ENCODE peak calls at places on chromosome 2, in six cellular contexts. R is GM12878, C is HepG2, G is H1, T is GM12892, B is K562. J is an unnamed sample.

GRCh38 chr2:152098798-152099654 is at the start of gene CACNB4:
- DNase-seq in R (no peak), C (no peak), G (peak), T (peak), B (no peak), J (peak)

GRCh38 chr2:190094471-190094870 is 31.9 kb upstream of the MSTN start:
- DNase-seq in R (no peak), C (no peak), G (no peak), T (no peak), B (no peak), J (no peak)

GRCh38 chr2:113098061-113098460 is 29.3 kb upstream of the IL1RN start:
- DNase-seq in R (no peak), C (no peak), G (no peak), T (no peak), B (no peak), J (no peak)

GRCh38 chr2:176107731-176108181 is 676 bp downstream of the HOXD11 start:
- DNase-seq in R (no peak), C (no peak), G (peak), T (no peak), B (no peak), J (no peak)

GRCh38 chr2:62309465-62310091 is 113.7 kb downstream of the B3GNT2 start:
- DNase-seq in R (peak), C (no peak), G (no peak), T (no peak), B (no peak), J (no peak)

GRCh38 chr2:175935289-175936181 is 66.5 kb downstream of the LNPK start:
- DNase-seq in R (no peak), C (no peak), G (no peak), T (no peak), B (peak), J (no peak)

GRCh38 chr2:86476092-86476491 is 34.9 kb downstream of the KDM3A start:
- DNase-seq in R (no peak), C (no peak), G (no peak), T (no peak), B (no peak), J (no peak)

GRCh38 chr2:169002151-169002738 is 28.9 kb downstream of the ABCB11 start:
- DNase-seq in R (no peak), C (no peak), G (no peak), T (no peak), B (no peak), J (no peak)

GRCh38 chr2:30580394-30580793 is 133.3 kb downstream of the LCLAT1 start:
- DNase-seq in R (no peak), C (no peak), G (no peak), T (no peak), B (no peak), J (no peak)

GRCh38 chr2:60819155-60819862 is 62.1 kb upstream of the REL start:
- DNase-seq in R (no peak), C (no peak), G (no peak), T (no peak), B (no peak), J (no peak)

GRCh38 chr2:235268535-235268934 is 225.3 kb upstream of the AGAP1 start:
- DNase-seq in R (no peak), C (no peak), G (no peak), T (no peak), B (no peak), J (no peak)

GRCh38 chr2:70964596-70965386 is 13.6 kb upstream of the ANKRD53 start:
- DNase-seq in R (no peak), C (peak), G (peak), T (peak), B (peak), J (peak)

GRCh38 chr2:961786-962185 is 11.1 kb downstream of the SNTG2 start:
- DNase-seq in R (no peak), C (no peak), G (no peak), T (no peak), B (no peak), J (no peak)

GRCh38 chr2:97267411-97268074 is 154.6 kb downstream of the ANKRD36 start:
- DNase-seq in R (no peak), C (peak), G (no peak), T (no peak), B (peak), J (no peak)

GRCh38 chr2:232809349-232810124 is 33.2 kb upstream of the KCNJ13 start:
- DNase-seq in R (no peak), C (no peak), G (no peak), T (no peak), B (no peak), J (no peak)

GRCh38 chr2:221649045-221649444 is 76.9 kb upstream of the EPHA4 start:
- DNase-seq in R (no peak), C (no peak), G (no peak), T (no peak), B (no peak), J (no peak)

GRCh38 chr2:188332619-188333018 is 40.9 kb downstream of the GULP1 start:
- DNase-seq in R (no peak), C (no peak), G (no peak), T (no peak), B (no peak), J (no peak)

GRCh38 chr2:188328419-188328818 is 36.7 kb downstream of the GULP1 start:
- DNase-seq in R (no peak), C (no peak), G (no peak), T (no peak), B (no peak), J (no peak)

GRCh38 chr2:188333751-188334524 is 42.3 kb downstream of the GULP1 start:
- DNase-seq in R (no peak), C (no peak), G (no peak), T (no peak), B (no peak), J (no peak)

GRCh38 chr2:188327518-188328205 is 36.0 kb downstream of the GULP1 start:
- DNase-seq in R (no peak), C (no peak), G (no peak), T (no peak), B (no peak), J (no peak)

GRCh38 chr2:188330316-188331053 is 38.8 kb downstream of the GULP1 start:
- DNase-seq in R (no peak), C (no peak), G (no peak), T (no peak), B (no peak), J (no peak)
- TF ChIP-seq POLR2AphosphoS5 in R (no peak), C (no peak), G (no peak), T (no peak), B (no peak), J (no peak)

DNA sequence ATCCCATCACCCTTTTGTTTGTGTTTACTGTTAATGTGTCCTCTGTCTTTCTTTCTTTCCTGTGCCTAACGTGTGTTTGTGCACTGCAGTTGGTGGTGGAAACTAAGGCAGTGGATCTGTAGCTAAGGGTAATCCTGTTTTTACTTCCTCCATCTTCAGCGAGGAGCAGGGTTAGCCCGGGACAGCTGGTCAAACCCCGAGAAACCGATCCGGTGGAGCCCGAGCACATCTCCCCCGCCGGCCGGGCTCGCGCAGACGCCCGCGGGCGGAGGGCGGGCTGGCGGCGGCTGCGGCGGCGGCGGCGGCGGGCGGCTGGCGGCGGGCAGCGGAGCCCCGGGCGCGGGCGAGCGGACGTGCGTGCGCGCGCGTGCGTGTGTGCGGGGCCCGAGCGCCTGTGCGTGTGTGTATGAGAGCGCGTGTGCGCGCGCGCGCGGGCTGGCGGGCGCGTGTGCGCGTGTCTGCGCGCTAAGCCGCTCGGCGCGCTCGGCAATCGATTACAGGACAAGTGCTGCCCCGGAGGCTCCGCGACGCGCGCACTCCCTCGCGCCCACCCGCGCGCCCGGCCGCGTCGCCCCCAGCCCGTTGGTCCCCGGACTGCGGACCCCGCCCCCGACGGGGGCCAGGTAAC is at the start of gene IKZF2:
- DNase-seq in R (peak), C (peak), G (peak), T (peak), B (peak), J (peak)
- TF ChIP-seq POLR2A in R (peak), C (peak), G (no peak), T (peak), B (no peak), J (peak)

DNA sequence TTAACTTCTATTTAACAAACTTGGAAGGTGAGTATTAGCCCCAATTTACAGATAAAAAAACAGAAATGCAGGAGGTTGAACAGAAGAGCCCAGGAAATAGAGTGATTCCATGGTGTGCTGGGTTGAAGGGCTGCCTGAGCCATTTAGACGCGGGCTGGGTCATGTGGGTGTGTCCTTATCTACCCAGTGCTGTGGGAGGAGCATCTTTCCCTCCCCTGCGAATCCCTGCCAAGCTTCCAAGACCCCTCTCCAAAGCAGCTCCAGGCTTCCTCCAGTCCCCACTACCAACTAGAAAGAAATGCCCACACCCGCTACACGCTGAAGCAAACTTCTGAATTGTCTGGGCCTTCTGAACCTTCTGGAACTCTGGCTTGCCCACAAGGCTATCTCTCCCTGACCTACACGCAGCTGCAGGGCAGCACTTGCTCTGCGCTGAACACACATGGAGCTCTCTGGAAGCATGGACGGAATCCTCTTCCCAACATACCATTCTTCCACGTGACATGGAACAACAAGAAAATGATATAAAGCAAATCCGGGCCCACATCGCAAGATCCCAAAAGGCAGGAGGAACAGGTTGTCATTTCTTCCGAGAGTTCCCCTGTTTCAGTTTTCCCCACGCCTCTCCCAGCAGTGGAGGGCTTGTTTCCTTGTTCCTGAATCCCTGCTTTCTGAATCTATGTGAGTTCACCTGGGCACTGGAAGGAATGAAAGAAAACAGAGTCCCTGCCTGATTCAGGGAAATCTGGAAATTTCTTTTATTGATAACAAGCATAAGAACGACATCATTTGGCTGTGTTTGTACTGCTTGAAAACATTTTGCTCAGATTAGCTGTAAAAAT is 562.7 kb upstream of the ID2 start:
- DNase-seq in R (no peak), C (no peak), G (no peak), T (no peak), B (no peak), J (no peak)
- TF ChIP-seq TAF1 in R (no peak), C (no peak), G (no peak), T (no peak), B (no peak), J (no peak)

GRCh38 chr2:240434728-240435456 is 571 bp upstream of the GPC1 start:
- DNase-seq in R (no peak), C (peak), G (peak), T (peak), B (peak), J (peak)
- TF ChIP-seq POLR2AphosphoS5 in R (no peak), C (no peak), G (no peak), T (no peak), B (no peak), J (no peak)

DNA sequence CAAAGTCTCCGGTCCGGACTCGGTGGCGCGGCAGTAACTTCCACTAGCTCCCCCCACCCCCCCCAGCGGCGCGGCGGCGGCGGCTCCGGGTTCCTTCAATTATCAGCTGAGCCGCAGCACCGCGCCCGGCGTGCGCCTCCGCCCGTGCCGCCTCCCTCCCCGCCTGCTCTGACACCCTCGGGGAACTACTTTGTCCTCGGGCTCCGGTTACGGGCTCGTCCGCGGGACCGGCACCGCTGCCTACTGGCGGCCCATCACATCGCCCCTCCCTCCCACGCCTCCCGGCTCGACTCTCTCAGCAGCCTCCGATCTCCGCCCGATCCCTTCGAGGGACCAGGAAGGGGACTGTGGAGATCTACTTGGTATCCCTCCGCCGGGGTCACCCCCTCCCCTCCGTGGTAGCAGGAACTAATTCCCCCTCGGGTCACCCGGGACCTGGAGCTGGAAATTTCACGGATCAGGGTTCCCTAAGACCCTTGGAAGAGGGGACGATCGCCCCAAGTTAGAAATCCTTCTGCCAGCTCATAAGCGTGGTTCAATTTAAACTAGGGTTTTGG is at the start of gene TRIP12:
- DNase-seq in R (peak), C (peak), G (peak), T (peak), B (peak), J (peak)
- TF ChIP-seq POLR2A in R (peak), C (no peak), G (no peak), T (peak), B (no peak), J (no peak)

DNA sequence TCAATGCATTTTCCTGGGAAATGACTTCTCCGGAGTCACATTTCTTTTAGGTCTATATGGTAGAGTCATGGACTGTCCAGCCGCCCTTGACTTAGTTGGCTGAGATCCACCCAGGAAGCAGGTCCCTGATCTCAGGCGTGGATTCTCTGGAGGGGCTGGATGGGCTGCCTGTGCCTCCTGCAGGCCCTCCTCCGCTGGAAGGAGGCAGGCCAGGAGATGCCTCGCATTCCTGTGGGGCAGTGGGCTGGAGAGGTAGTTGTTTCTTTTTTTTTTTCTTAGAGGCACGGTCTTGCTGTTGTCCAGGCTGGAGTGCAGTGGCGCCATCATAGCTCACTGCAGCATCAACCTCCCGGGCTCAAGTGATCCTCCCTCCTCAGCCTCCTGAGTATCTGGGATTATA is 129.0 kb upstream of the MYCN start:
- DNase-seq in R (no peak), C (no peak), G (no peak), T (no peak), B (no peak), J (no peak)
- TF ChIP-seq TAF1 in R (no peak), C (no peak), G (no peak), T (no peak), B (no peak), J (no peak)